ENCODE peak calls at places on chromosomes 6 and 20, in six cellular contexts. O, F, R, U, X and K are unnamed samples.

GRCh38 chr6:168400044-168400443 is 40.9 kb upstream of the SMOC2 start:
- DNase-seq in O (no peak), F (no peak), R (no peak), U (no peak), X (no peak), K (no peak)

GRCh38 chr6:91273729-91274128 is 686.9 kb upstream of the MAP3K7 start:
- DNase-seq in O (no peak), F (no peak), R (no peak), U (no peak), X (no peak), K (no peak)

GRCh38 chr6:165987483-165988305 is 180.0 kb downstream of the TBXT start:
- DNase-seq in O (no peak), F (peak; percentile 85), R (peak; percentile 72), U (peak; percentile 53), X (peak; percentile 77), K (peak; percentile 39)

GRCh38 chr20:62068997-62069396 is 3.3 kb upstream of the TAF4 start:
- DNase-seq in O (no peak), F (no peak), R (no peak), U (no peak), X (no peak), K (no peak)

GRCh38 chr20:25508083-25508770 is 77.1 kb downstream of the NINL start:
- DNase-seq in O (no peak), F (no peak), R (no peak), U (peak; percentile 43), X (no peak), K (no peak)

GRCh38 chr6:17045581-17046322 is 56.1 kb upstream of the STMND1 start:
- DNase-seq in O (no peak), F (no peak), R (no peak), U (peak; percentile 47), X (peak; percentile 70), K (no peak)

GRCh38 chr6:12369781-12370262 is 79.7 kb downstream of the EDN1 start:
- DNase-seq in O (no peak), F (no peak), R (no peak), U (no peak), X (no peak), K (no peak)

GRCh38 chr6:44480097-44480539 is 92.6 kb downstream of the CDC5L start:
- DNase-seq in O (no peak), F (no peak), R (no peak), U (no peak), X (no peak), K (peak; percentile 71)

GRCh38 chr20:8223096-8223870 is 91.2 kb downstream of the PLCB1 start:
- DNase-seq in O (no peak), F (no peak), R (no peak), U (peak; percentile 73), X (peak; percentile 54), K (no peak)

GRCh38 chr6:14746139-14746837 is 499.6 kb upstream of the JARID2 start:
- DNase-seq in O (no peak), F (no peak), R (no peak), U (no peak), X (no peak), K (no peak)

GRCh38 chr6:155850408-155850841 is 394.8 kb upstream of the NOX3 start:
- DNase-seq in O (no peak), F (no peak), R (no peak), U (no peak), X (no peak), K (no peak)

GRCh38 chr20:57899554-57899953 is 189.7 kb upstream of the PMEPA1 start:
- DNase-seq in O (no peak), F (no peak), R (no peak), U (no peak), X (no peak), K (no peak)

GRCh38 chr20:32966382-32966781 is 37.9 kb downstream of the SUN5 start:
- DNase-seq in O (no peak), F (no peak), R (no peak), U (no peak), X (peak; percentile 2), K (peak; percentile 2)

GRCh38 chr6:169990095-169991030 is 238.9 kb downstream of the ERMARD start:
- DNase-seq in O (peak; percentile 16), F (no peak), R (no peak), U (no peak), X (no peak), K (no peak)

GRCh38 chr6:151089916-151090443 is 149.8 kb upstream of the AKAP12 start:
- DNase-seq in O (no peak), F (no peak), R (peak; percentile 29), U (no peak), X (no peak), K (no peak)

GRCh38 chr20:47487175-47487917 is 14.3 kb upstream of the NCOA3 start:
- DNase-seq in O (peak; percentile 47), F (no peak), R (no peak), U (no peak), X (no peak), K (no peak)